ENCODE peak calls at places on chromosome 14, in nine cellular contexts. D is fibroblast of lung; Z is HCEC 1CT; B is neural crest cell; C is RPMI7951; G is stimulated activated CD4-positive, alpha-beta T cell treated with anti-CD3 and anti-CD28 coated beads, Interleukin-1b, Interleukin-23, amount 100 ng/mL, for 48 hours; K is H54; E is NCI-H1092 treated with DMSO at 0.1 percent for 48 hours; W is H4. A is an unnamed sample.

GRCh38 chr14:55752580-55753365 is 172.8 kb downstream of the KTN1 start:
- DNase-seq in G (no peak), C (peak), K (no peak), Z (peak), W (peak), B (no peak), D (peak), E (no peak), A (peak)

GRCh38 chr14:102071283-102071998 is 15.4 kb downstream of the HSP90AA1 start:
- DNase-seq in W (peak), Z (peak), E (no peak), G (no peak), K (no peak), D (peak), C (peak), B (no peak), A (peak)

GRCh38 chr14:52399886-52400599 is 85.9 kb downstream of the PTGER2 start:
- DNase-seq in B (no peak), E (no peak), D (peak), K (no peak), Z (peak), C (peak), W (peak), G (no peak), A (no peak)

GRCh38 chr14:49461529-49462401 is 124.4 kb downstream of the RPS29 start:
- DNase-seq in K (no peak), C (peak), G (peak), W (peak), B (peak), D (peak), E (peak), Z (peak), A (peak)

GRCh38 chr14:68526420-68527105 is 266.3 kb downstream of the ZFP36L1 start:
- DNase-seq in G (no peak), E (no peak), Z (no peak), K (no peak), D (peak), C (no peak), B (no peak), W (no peak), A (no peak)

GRCh38 chr14:92513204-92513965 is at the start of gene RIN3:
- DNase-seq in W (peak), C (peak), D (peak), G (peak), Z (peak), E (peak), K (peak), B (peak), A (peak)

GRCh38 chr14:36665887-36666415 is 4.3 kb downstream of the PAX9 start:
- DNase-seq in E (no peak), B (no peak), W (no peak), K (no peak), C (no peak), D (no peak), Z (no peak), G (no peak), A (no peak)

GRCh38 chr14:77980475-77981321 is 180.8 kb downstream of the ADCK1 start:
- DNase-seq in G (no peak), E (peak), B (peak), C (no peak), W (no peak), D (peak), K (no peak), Z (no peak), A (no peak)